ENCODE peak calls at places on chromosome 18, in four cellular contexts. K is iPS-NIHi11, Z is SJCRH30, N is uterus. M is an unnamed sample.

GRCh38 chr18:13218376-13219011 is at the start of gene LDLRAD4:
- DNase-seq in K (peak; percentile 49), Z (no peak), N (peak; percentile 55), M (no peak)

GRCh38 chr18:59909289-59910036 is 9.7 kb downstream of the PMAIP1 start:
- DNase-seq in K (no peak), Z (no peak), N (no peak), M (no peak)

GRCh38 chr18:48319796-48320638 is 89.2 kb downstream of the ZBTB7C start:
- DNase-seq in K (no peak), Z (no peak), N (no peak), M (peak; percentile 46)

GRCh38 chr18:51430538-51430937 is 233.1 kb upstream of the MEX3C start:
- DNase-seq in K (no peak), Z (no peak), N (no peak), M (no peak)

GRCh38 chr18:78901923-78902794 is 77.5 kb upstream of the SALL3 start:
- DNase-seq in K (no peak), Z (no peak), N (no peak), M (no peak)

GRCh38 chr18:47422524-47422923 is 171.1 kb upstream of the SKOR2 start:
- DNase-seq in K (peak; percentile 46), Z (no peak), N (no peak), M (peak; percentile 65)

GRCh38 chr18:14948163-14948540 is 200.2 kb downstream of the ANKRD30B start:
- DNase-seq in K (no peak), Z (no peak), N (no peak), M (no peak)

GRCh38 chr18:11323359-11323819 is 174.0 kb upstream of the PIEZO2 start:
- DNase-seq in K (peak; percentile 9), Z (peak; percentile 38), N (no peak), M (peak; percentile 77)

GRCh38 chr18:48531082-48531403 is 7.8 kb upstream of the CTIF start:
- DNase-seq in K (no peak), Z (no peak), N (no peak), M (no peak)

GRCh38 chr18:77765468-77765867 is 515.8 kb downstream of the GALR1 start:
- DNase-seq in K (peak; percentile 46), Z (peak; percentile 64), N (no peak), M (peak; percentile 24)

GRCh38 chr18:23835506-23835905 is 146.3 kb downstream of the LAMA3 start:
- DNase-seq in K (no peak), Z (no peak), N (no peak), M (no peak)

GRCh38 chr18:69586581-69586980 is 185.9 kb downstream of the DOK6 start:
- DNase-seq in K (no peak), Z (no peak), N (no peak), M (no peak)

GRCh38 chr18:57431512-57432080 is 3.6 kb upstream of the ONECUT2 start:
- DNase-seq in K (no peak), Z (no peak), N (no peak), M (no peak)

GRCh38 chr18:9704233-9705118 is 3.6 kb upstream of the RAB31 start:
- DNase-seq in K (no peak), Z (no peak), N (no peak), M (no peak)

GRCh38 chr18:46051731-46052461 is 20.2 kb downstream of the PSTPIP2 start:
- DNase-seq in K (no peak), Z (no peak), N (no peak), M (no peak)

GRCh38 chr18:48590678-48591077 is 51.8 kb downstream of the CTIF start:
- DNase-seq in K (no peak), Z (no peak), N (no peak), M (peak; percentile 84)

GRCh38 chr18:43422483-43422882 is 145.2 kb upstream of the SYT4 start:
- DNase-seq in K (peak; percentile 11), Z (no peak), N (no peak), M (no peak)

GRCh38 chr18:63162271-63163014 is 157.1 kb downstream of the BCL2 start:
- DNase-seq in K (no peak), Z (no peak), N (no peak), M (no peak)

GRCh38 chr18:8839285-8839684 is 133.9 kb downstream of the MTCL1 start:
- DNase-seq in K (no peak), Z (peak; percentile 2), N (no peak), M (no peak)

GRCh38 chr18:74976331-74976909 is 232.5 kb downstream of the PTGR3 start:
- DNase-seq in K (no peak), Z (no peak), N (no peak), M (no peak)

GRCh38 chr18:24930478-24930877 is 421.5 kb downstream of the ZNF521 start:
- DNase-seq in K (no peak), Z (no peak), N (no peak), M (no peak)

GRCh38 chr18:23138470-23138869 is 3.2 kb downstream of the CABLES1 start:
- DNase-seq in K (no peak), Z (no peak), N (peak; percentile 64), M (no peak)

M was measured in HT1080.